ENCODE peak calls at places on chromosomes 13 and 19, in five cellular contexts. K, S, H, U and Q are unnamed samples.

GRCh38 chr13:38166121-38166520 is 183.5 kb upstream of the UFM1 start:
- DNase-seq in K (no peak), U (no peak), H (no peak), S (no peak), Q (no peak)

GRCh38 chr13:100338265-100338664 is 249.4 kb downstream of the PCCA start:
- DNase-seq in K (no peak), U (no peak), H (no peak), S (no peak), Q (no peak)

GRCh38 chr19:29491995-29492577 is 33.7 kb upstream of the VSTM2B start:
- DNase-seq in S (no peak), U (no peak), H (no peak), K (no peak), Q (no peak)

GRCh38 chr19:51743405-51743804 is 8.3 kb downstream of the FPR1 start:
- DNase-seq in U (no peak), H (no peak), K (no peak), S (no peak), Q (no peak)

GRCh38 chr13:35210234-35210633 is 266.3 kb downstream of the MAB21L1 start:
- DNase-seq in S (no peak), H (no peak), K (no peak), U (no peak), Q (no peak)

GRCh38 chr13:30145709-30146367 is 161.5 kb downstream of the KATNAL1 start:
- DNase-seq in H (no peak), S (peak; percentile 72), U (no peak), K (no peak), Q (no peak)

GRCh38 chr13:76885203-76886004 is 801 bp downstream of the KCTD12 start:
- DNase-seq in H (peak; percentile 36), S (no peak), U (peak; percentile 28), K (peak; percentile 81), Q (peak; percentile 21)

GRCh38 chr19:18961767-18962423 is 20.9 kb upstream of the HOMER3 start:
- DNase-seq in K (no peak), S (no peak), U (no peak), H (peak; percentile 66), Q (no peak)

GRCh38 chr19:18738961-18739690 is 52.0 kb downstream of the COMP start:
- DNase-seq in H (no peak), U (no peak), K (no peak), S (no peak), Q (no peak)

GRCh38 chr13:67421475-67421874 is 191.3 kb upstream of the PCDH9 start:
- DNase-seq in K (no peak), H (no peak), S (no peak), U (no peak), Q (no peak)

GRCh38 chr13:43196171-43196611 is 172.8 kb downstream of the DNAJC15 start:
- DNase-seq in U (no peak), S (no peak), K (peak; percentile 41), H (no peak), Q (no peak)

GRCh38 chr13:64223016-64223415 is 2807.4 kb upstream of the PCDH20 start:
- DNase-seq in H (no peak), K (no peak), U (no peak), S (no peak), Q (no peak)

GRCh38 chr19:17069249-17069648 is 6.0 kb downstream of the HAUS8 start:
- DNase-seq in H (peak; percentile 35), K (no peak), S (no peak), U (no peak), Q (no peak)

GRCh38 chr13:41916173-41916954 is 44.5 kb downstream of the VWA8 start:
- DNase-seq in U (no peak), K (no peak), S (peak; percentile 83), H (peak; percentile 94), Q (no peak)

GRCh38 chr19:3189702-3190469 is 4.2 kb downstream of the NCLN start:
- DNase-seq in S (no peak), U (no peak), H (no peak), K (no peak), Q (no peak)

GRCh38 chr13:111491021-111491420 is 170.6 kb downstream of the TEX29 start:
- DNase-seq in K (no peak), H (no peak), U (no peak), S (no peak), Q (no peak)

GRCh38 chr13:89380101-89380500 is 1708.9 kb downstream of the SLITRK5 start:
- DNase-seq in K (no peak), H (no peak), U (no peak), S (no peak), Q (no peak)

GRCh38 chr19:41206456-41206855 is 12.6 kb upstream of the AXL start:
- DNase-seq in S (no peak), H (no peak), K (no peak), U (no peak), Q (no peak)

GRCh38 chr13:86368924-86369323 is 569.7 kb upstream of the SLITRK6 start:
- DNase-seq in K (no peak), H (no peak), U (no peak), S (no peak), Q (no peak)

GRCh38 chr19:46351241-46352041 is 4.6 kb downstream of the PPP5C start:
- DNase-seq in K (no peak), U (no peak), S (no peak), H (peak; percentile 60), Q (no peak)

GRCh38 chr19:834216-834615 is 6.6 kb downstream of the AZU1 start:
- DNase-seq in K (no peak), S (no peak), U (no peak), H (no peak), Q (no peak)

GRCh38 chr19:53157601-53158000 is 1.3 kb downstream of the ZNF347 start:
- DNase-seq in K (no peak), S (no peak), H (no peak), U (no peak), Q (no peak)

GRCh38 chr13:78298657-78299056 is 304.7 kb downstream of the POU4F1 start:
- DNase-seq in H (no peak), U (no peak), K (no peak), S (no peak), Q (no peak)

GRCh38 chr13:48497669-48498068 is 35.2 kb downstream of the RCBTB2 start:
- DNase-seq in S (no peak), U (no peak), K (no peak), H (no peak), Q (no peak)

GRCh38 chr13:110780410-110780809 is 66.9 kb downstream of the ING1 start:
- DNase-seq in H (no peak), S (no peak), U (no peak), K (no peak), Q (no peak)

GRCh38 chr19:11496391-11497163 is 9.1 kb downstream of the ZNF653 start:
- DNase-seq in H (peak; percentile 77), K (peak; percentile 64), U (peak; percentile 46), S (no peak), Q (no peak)

GRCh38 chr13:99050983-99051488 is 73.2 kb upstream of the DOCK9 start:
- DNase-seq in S (no peak), H (peak; percentile 75), K (no peak), U (no peak), Q (no peak)

GRCh38 chr13:42395066-42395821 is 123.3 kb downstream of the AKAP11 start:
- DNase-seq in K (no peak), S (no peak), U (no peak), H (no peak), Q (no peak)

GRCh38 chr13:45826741-45827140 is 24.8 kb downstream of the SIAH3 start:
- DNase-seq in H (no peak), U (no peak), K (no peak), S (no peak), Q (no peak)

GRCh38 chr13:41648314-41648935 is 191.1 kb downstream of the RGCC start:
- DNase-seq in S (no peak), H (no peak), U (no peak), K (no peak), Q (no peak)

GRCh38 chr19:44602071-44602470 is 11.3 kb upstream of the IGSF23 start:
- DNase-seq in K (no peak), U (no peak), H (no peak), S (no peak), Q (no peak)

GRCh38 chr19:8321067-8321759 is at the start of the genes NDUFA7 and RPS28:
- DNase-seq in K (peak; percentile 98), U (peak; percentile 93), H (peak; percentile 98), S (peak; percentile 89), Q (peak; percentile 81)
- TF ChIP-seq CTCF in K (peak; percentile 58), U (no peak), H (peak; percentile 27), S (peak; percentile 35), Q (peak; percentile 36)

DNA sequence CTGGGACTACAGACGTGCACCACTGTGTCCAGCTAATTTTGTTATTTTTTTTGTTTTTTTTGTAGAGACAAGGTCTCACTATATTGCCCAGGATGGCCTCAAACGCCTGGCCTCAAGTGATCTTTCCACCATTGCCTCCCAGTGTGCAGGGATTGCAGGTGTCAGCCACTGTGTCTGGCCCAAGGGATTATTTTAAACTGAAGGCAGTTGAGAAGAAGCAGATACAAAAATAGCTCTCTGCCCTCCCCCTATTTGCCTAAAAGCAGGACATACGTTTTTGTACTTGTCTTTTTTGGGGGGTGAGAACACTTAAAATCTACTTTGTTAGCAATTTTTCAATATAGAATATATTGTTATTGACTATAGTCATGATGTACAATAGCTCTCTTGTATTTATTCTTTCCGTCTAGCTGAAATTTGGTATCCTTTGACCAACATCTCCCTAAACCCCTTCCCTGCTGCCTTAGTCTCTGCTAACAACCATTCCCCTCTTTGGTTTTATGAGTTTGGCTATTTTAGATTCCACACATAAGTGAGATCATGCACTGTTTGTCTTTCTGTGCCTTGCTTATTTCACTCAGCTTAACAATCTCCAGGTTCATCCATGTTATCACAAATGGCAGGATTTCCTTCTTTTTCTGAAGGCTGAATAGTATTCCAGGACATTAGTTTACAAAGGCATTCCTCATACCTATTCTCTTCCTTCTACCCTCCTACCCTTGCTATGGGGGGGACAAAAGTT is 34.9 kb downstream of the ADGRE3 start:
- DNase-seq in S (no peak), K (no peak), U (no peak), H (peak; percentile 52), Q (no peak)
- TF ChIP-seq CTCF in S (no peak), K (no peak), U (no peak), H (no peak), Q (no peak)

GRCh38 chr13:28805193-28805819 is 14.8 kb upstream of the MTUS2 start:
- DNase-seq in H (peak; percentile 35), S (no peak), K (peak; percentile 23), U (no peak), Q (no peak)
- TF ChIP-seq CTCF in H (peak; percentile 82), S (peak; percentile 49), K (peak; percentile 54), U (no peak), Q (peak; percentile 52)

GRCh38 chr13:79318664-79319063 is 87.4 kb downstream of the RBM26 start:
- DNase-seq in U (no peak), S (no peak), K (no peak), H (no peak), Q (no peak)
- TF ChIP-seq CTCF in U (no peak), S (no peak), K (no peak), H (no peak), Q (no peak)

GRCh38 chr13:27628081-27628480 is 6.4 kb downstream of the POLR1D start:
- DNase-seq in S (no peak), K (no peak), H (no peak), U (no peak), Q (no peak)

GRCh38 chr13:27631665-27632064 is 10.0 kb downstream of the POLR1D start:
- DNase-seq in K (no peak), U (no peak), S (no peak), H (no peak), Q (no peak)

GRCh38 chr13:27632214-27632613 is 10.5 kb downstream of the POLR1D start:
- DNase-seq in K (no peak), H (no peak), S (no peak), U (no peak), Q (no peak)

GRCh38 chr13:27632648-27633047 is 11.0 kb downstream of the POLR1D start:
- DNase-seq in S (no peak), U (no peak), K (no peak), H (no peak), Q (no peak)

GRCh38 chr13:27631156-27631555 is 9.5 kb downstream of the POLR1D start:
- DNase-seq in K (no peak), H (no peak), U (no peak), S (no peak), Q (no peak)
- TF ChIP-seq CTCF in K (no peak), H (no peak), U (no peak), S (no peak), Q (no peak)